ENCODE peak calls at places on chromosomes 3 and 15, in six cellular contexts. E is SK-N-SH, Q is A549, P is K562, L is GM12878, D is HepG2. C is an unnamed sample.

GRCh38 chr15:89526601-89527441 is 30.4 kb upstream of the RHCG start:
- DNase-seq in E (no peak), Q (no peak), P (no peak), L (no peak), D (no peak), C (no peak)

GRCh38 chr3:30426319-30426993 is 179.9 kb upstream of the TGFBR2 start:
- DNase-seq in E (no peak), Q (no peak), P (no peak), L (no peak), D (no peak), C (peak; percentile 61)

GRCh38 chr3:139695701-139696422 is 18.1 kb upstream of the NMNAT3 start:
- DNase-seq in E (no peak), Q (no peak), P (no peak), L (no peak), D (no peak), C (no peak)

GRCh38 chr3:60633644-60634043 is 617.6 kb downstream of the FHIT start:
- DNase-seq in E (no peak), Q (no peak), P (no peak), L (no peak), D (no peak), C (no peak)

GRCh38 chr3:148975277-148975676 is 16.1 kb upstream of the GYG1 start:
- DNase-seq in E (no peak), Q (no peak), P (no peak), L (no peak), D (no peak), C (no peak)

GRCh38 chr3:172213765-172214358 is 174.5 kb downstream of the FNDC3B start:
- DNase-seq in E (no peak), Q (no peak), P (no peak), L (peak; percentile 40), D (no peak), C (no peak)

GRCh38 chr3:130759692-130760338 is 13.2 kb upstream of the PIK3R4 start:
- DNase-seq in E (peak; percentile 55), Q (peak; percentile 21), P (peak; percentile 42), L (no peak), D (peak; percentile 41), C (peak; percentile 49)

GRCh38 chr15:33292718-33293307 is 18.0 kb upstream of the RYR3 start:
- DNase-seq in E (peak; percentile 67), Q (peak; percentile 59), P (peak; percentile 51), L (no peak), D (peak; percentile 51), C (peak; percentile 53)

GRCh38 chr3:130850846-130851245 is 43.0 kb upstream of the ATP2C1 start:
- DNase-seq in E (no peak), Q (no peak), P (no peak), L (no peak), D (no peak), C (no peak)

GRCh38 chr3:53748512-53749271 is 97.5 kb downstream of the CHDH start:
- DNase-seq in E (no peak), Q (no peak), P (no peak), L (peak; percentile 79), D (no peak), C (no peak)

GRCh38 chr3:135148431-135148830 is 353.4 kb downstream of the EPHB1 start:
- DNase-seq in E (no peak), Q (no peak), P (no peak), L (no peak), D (no peak), C (no peak)

GRCh38 chr15:72846027-72846426 is 62.5 kb upstream of the ADPGK start:
- DNase-seq in E (no peak), Q (no peak), P (no peak), L (no peak), D (no peak), C (no peak)

GRCh38 chr3:61646851-61647525 is 85.6 kb downstream of the PTPRG start:
- DNase-seq in E (no peak), Q (no peak), P (no peak), L (no peak), D (no peak), C (peak; percentile 15)

GRCh38 chr15:24878153-24878552 is 76.6 kb upstream of the SNRPN start:
- DNase-seq in E (peak; percentile 57), Q (no peak), P (no peak), L (no peak), D (peak; percentile 38), C (peak; percentile 61)

GRCh38 chr3:49007771-49008528 is 759 bp downstream of the WDR6 start:
- DNase-seq in E (peak; percentile 92), Q (peak; percentile 62), P (peak; percentile 94), L (no peak), D (peak; percentile 39), C (peak; percentile 71)

GRCh38 chr3:71219744-71220638 is 363.5 kb downstream of the FOXP1 start:
- DNase-seq in E (no peak), Q (no peak), P (no peak), L (no peak), D (peak; percentile 29), C (no peak)

GRCh38 chr3:97719156-97719821 is 45.3 kb upstream of the ARL6 start:
- DNase-seq in E (peak; percentile 60), Q (peak; percentile 8), P (peak; percentile 32), L (peak; percentile 11), D (peak; percentile 50), C (peak; percentile 58)

GRCh38 chr3:131907809-131908208 is 127.0 kb downstream of the CPNE4 start:
- DNase-seq in E (peak; percentile 1), Q (no peak), P (no peak), L (no peak), D (no peak), C (no peak)

GRCh38 chr3:99962703-99963102 is 145.0 kb downstream of the CMSS1 start:
- DNase-seq in E (no peak), Q (no peak), P (no peak), L (no peak), D (no peak), C (peak; percentile 91)

GRCh38 chr15:57947282-57947681 is 118.2 kb downstream of the ALDH1A2 start:
- DNase-seq in E (no peak), Q (no peak), P (no peak), L (no peak), D (no peak), C (no peak)

GRCh38 chr3:99909714-99910508 is 92.2 kb downstream of the CMSS1 start:
- DNase-seq in E (no peak), Q (peak; percentile 44), P (no peak), L (no peak), D (peak; percentile 42), C (peak; percentile 74)

GRCh38 chr15:74855857-74856256 is 12.9 kb upstream of the ULK3 start:
- DNase-seq in E (peak; percentile 48), Q (no peak), P (no peak), L (no peak), D (no peak), C (no peak)

DNA sequence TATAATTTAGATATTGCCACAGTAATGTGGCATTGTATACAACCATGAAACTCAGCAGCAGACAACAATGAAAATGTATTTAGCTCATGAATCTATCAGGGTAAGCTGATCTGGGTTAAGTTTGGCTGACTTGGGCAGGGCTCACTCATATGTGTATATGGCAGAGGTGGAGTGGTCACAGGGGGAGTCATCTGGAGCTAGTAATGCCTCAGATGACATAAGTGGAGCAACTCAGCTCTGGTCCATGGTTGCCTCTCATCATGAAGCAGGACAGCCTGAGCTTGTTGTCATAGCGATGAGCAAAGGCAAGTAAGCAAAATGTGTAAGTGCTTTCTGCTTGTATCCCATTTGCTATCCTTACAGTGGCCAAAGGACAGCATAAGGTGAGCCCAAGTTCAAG is 64.5 kb downstream of the ALCAM start:
- DNase-seq in E (no peak), Q (no peak), P (no peak), L (no peak), D (no peak), C (peak; percentile 13)
- TF ChIP-seq RFX5 in E (no peak), Q (no peak), P (no peak), L (no peak), D (no peak), C (no peak)

GRCh38 chr15:92812271-92812670 is 87.9 kb upstream of the CHD2 start:
- DNase-seq in E (no peak), Q (no peak), P (no peak), L (no peak), D (no peak), C (no peak)

GRCh38 chr15:92811514-92811913 is 88.6 kb upstream of the CHD2 start:
- DNase-seq in E (no peak), Q (no peak), P (no peak), L (no peak), D (peak; percentile 68), C (no peak)

GRCh38 chr15:92809064-92809879 is 90.9 kb upstream of the CHD2 start:
- DNase-seq in E (peak; percentile 94), Q (peak; percentile 97), P (peak; percentile 95), L (peak; percentile 94), D (peak; percentile 95), C (peak; percentile 96)

GRCh38 chr15:92809880-92810361 is 90.2 kb upstream of the CHD2 start:
- DNase-seq in E (no peak), Q (no peak), P (peak; percentile 57), L (no peak), D (no peak), C (peak; percentile 68)

GRCh38 chr15:92810418-92811138 is 89.5 kb upstream of the CHD2 start:
- DNase-seq in E (no peak), Q (no peak), P (peak; percentile 72), L (no peak), D (no peak), C (peak; percentile 78)
- TF ChIP-seq RFX5 in E (peak; percentile 42), Q (no peak), P (no peak), L (no peak), D (no peak), C (no peak)

DNA sequence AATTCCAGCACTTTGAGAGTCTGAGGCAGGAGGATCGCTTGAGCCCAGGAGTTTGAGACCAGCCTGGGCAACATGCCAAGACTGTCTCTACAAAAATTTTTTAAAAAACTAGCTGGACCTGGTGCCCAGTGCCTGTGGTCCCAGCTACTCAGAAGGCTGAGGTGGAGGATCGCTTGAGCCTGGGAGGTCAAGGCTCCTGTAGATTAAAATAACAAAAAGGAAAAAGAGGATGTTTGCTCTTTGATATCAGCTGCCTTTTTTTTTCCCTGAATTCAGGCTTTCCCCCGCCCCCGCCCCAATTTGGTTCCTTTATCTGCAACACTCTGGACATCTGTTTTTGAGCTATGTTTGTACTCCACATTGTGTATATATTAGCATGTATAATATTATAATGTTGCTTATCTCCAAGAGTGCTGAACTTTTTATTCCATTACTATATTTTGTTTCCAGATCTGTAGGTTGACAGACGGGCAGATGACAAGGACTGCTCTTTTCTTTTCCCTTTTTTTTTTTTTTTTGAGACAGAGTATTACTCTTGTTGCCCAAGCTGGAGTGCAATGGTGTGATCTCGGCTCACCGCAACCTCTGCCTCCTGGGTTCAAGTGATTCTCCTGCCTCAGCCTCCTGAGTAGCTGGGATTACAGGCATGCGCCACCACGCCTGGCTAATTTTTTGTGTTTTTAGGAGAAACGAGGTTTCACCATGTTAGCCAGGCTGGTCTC is 4.6 kb downstream of the SNAP23 start:
- DNase-seq in E (peak; percentile 53), Q (no peak), P (peak; percentile 51), L (no peak), D (no peak), C (no peak)
- TF ChIP-seq RFX5 in E (no peak), Q (no peak), P (no peak), L (no peak), D (no peak), C (no peak)

DNA sequence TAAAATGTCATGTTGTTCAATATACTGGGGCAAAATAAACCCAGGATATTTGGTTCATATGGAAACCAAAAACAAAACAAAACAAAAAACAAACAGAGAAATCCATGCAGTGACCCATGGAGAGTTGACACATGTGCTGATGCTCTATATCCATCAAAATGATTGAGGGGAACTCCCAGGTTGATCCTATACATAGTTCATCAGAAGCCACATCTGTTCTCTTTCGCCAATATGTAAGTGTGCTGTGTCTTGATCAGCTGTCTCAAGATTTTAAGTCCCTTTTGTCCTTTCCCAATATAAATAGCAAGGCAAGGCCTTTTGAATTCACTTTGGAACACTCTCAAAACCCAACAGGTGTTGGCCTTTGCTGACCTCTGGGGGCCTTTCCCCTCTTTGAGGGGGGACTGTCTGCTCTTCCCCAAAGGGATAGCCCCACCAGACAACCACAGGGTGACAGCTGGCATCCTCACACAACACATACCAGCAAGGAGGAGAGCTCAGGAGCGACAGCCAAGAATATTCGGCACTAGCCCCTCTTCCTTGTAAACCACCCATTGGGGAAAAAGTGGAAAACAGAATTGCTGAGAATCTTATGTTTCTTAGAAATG is 209.4 kb upstream of the CD96 start:
- DNase-seq in E (no peak), Q (no peak), P (no peak), L (no peak), D (no peak), C (no peak)
- TF ChIP-seq RFX5 in E (no peak), Q (no peak), P (no peak), L (no peak), D (no peak), C (no peak)

C was measured in IMR-90.